ENCODE peak calls at places on chromosomes 5 and 9, in nine cellular contexts. V, X, U, O, K, R, M, T and J are unnamed samples.

GRCh38 chr9:92983984-92984589 is 36.8 kb downstream of the FGD3 start:
- DNase-seq in V (no peak), X (no peak), U (no peak), O (no peak), K (peak), R (no peak), M (no peak), T (no peak), J (no peak)

GRCh38 chr9:100099722-100100042 is 639 bp downstream of the INVS start:
- DNase-seq in V (no peak), X (no peak), U (no peak), O (no peak), K (no peak), R (peak), M (no peak), T (no peak), J (no peak)

GRCh38 chr9:115849679-115850412 is 303.7 kb upstream of the PAPPA start:
- DNase-seq in V (no peak), X (no peak), U (no peak), O (no peak), K (no peak), R (no peak), M (peak), T (no peak), J (no peak)

GRCh38 chr9:92055624-92056023 is 59.6 kb downstream of the SPTLC1 start:
- DNase-seq in V (no peak), X (no peak), U (no peak), O (no peak), K (no peak), R (no peak), M (no peak), T (no peak), J (no peak)

GRCh38 chr9:91234523-91234922 is 127.2 kb downstream of the AUH start:
- DNase-seq in V (no peak), X (no peak), U (no peak), O (no peak), K (no peak), R (no peak), M (no peak), T (no peak), J (no peak)

GRCh38 chr9:21991039-21991959 is 2.9 kb downstream of the CDKN2A start:
- DNase-seq in V (no peak), X (no peak), U (no peak), O (no peak), K (no peak), R (no peak), M (no peak), T (no peak), J (no peak)

GRCh38 chr5:59724482-59725392 is 168.8 kb downstream of the PDE4D start:
- DNase-seq in V (no peak), X (peak), U (no peak), O (no peak), K (peak), R (no peak), M (no peak), T (peak), J (no peak)

GRCh38 chr5:77973253-77973609 is 197.1 kb upstream of the TBCA start:
- DNase-seq in V (no peak), X (no peak), U (no peak), O (no peak), K (no peak), R (no peak), M (no peak), T (no peak), J (peak)

GRCh38 chr9:136049451-136050265 is 45.4 kb downstream of the NACC2 start:
- DNase-seq in V (peak), X (no peak), U (peak), O (no peak), K (no peak), R (no peak), M (no peak), T (no peak), J (no peak)

GRCh38 chr5:100623719-100624118 is 88.5 kb downstream of the FAM174A start:
- DNase-seq in V (no peak), X (no peak), U (no peak), O (no peak), K (peak), R (no peak), M (no peak), T (no peak), J (no peak)

GRCh38 chr5:140168371-140168770 is 6.6 kb upstream of the CYSTM1 start:
- DNase-seq in V (no peak), X (no peak), U (no peak), O (no peak), K (no peak), R (no peak), M (no peak), T (no peak), J (no peak)

GRCh38 chr5:140165921-140166270 is 9.1 kb upstream of the CYSTM1 start:
- DNase-seq in V (peak), X (no peak), U (no peak), O (no peak), K (no peak), R (no peak), M (no peak), T (no peak), J (no peak)

GRCh38 chr5:140165101-140165920 is 9.7 kb upstream of the CYSTM1 start:
- DNase-seq in V (peak), X (no peak), U (no peak), O (no peak), K (peak), R (no peak), M (no peak), T (peak), J (no peak)

GRCh38 chr5:140169410-140169809 is 5.6 kb upstream of the CYSTM1 start:
- DNase-seq in V (no peak), X (no peak), U (no peak), O (no peak), K (peak), R (no peak), M (no peak), T (no peak), J (no peak)

DNA sequence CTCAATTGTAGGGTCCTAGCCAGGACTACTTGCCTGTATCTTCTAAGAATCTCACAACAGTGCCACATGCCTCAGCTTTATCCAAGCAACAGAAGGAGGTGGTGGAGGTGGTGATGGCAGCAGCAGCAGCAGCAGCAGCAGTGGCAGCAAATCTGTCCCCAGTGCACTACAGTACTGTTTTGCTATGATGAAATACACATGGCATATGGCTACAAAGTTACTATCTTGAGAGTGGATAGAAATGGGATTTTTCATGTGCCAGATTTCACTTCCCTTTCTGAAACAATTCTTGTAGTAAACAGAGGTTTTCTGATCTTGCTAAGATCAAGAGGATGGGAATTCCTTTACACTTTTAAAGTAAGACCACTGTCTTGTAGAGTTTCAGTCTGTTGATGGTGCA is 8.1 kb upstream of the CYSTM1 start:
- DNase-seq in V (peak), X (no peak), U (no peak), O (no peak), K (no peak), R (no peak), M (no peak), T (no peak), J (no peak)
- TF ChIP-seq POLR2A in V (no peak), X (no peak), U (no peak), O (no peak), K (no peak), R (no peak), M (no peak), T (no peak), J (no peak)

GRCh38 chr5:108747111-108748009 is at the start of gene FER:
- DNase-seq in V (no peak), X (peak), U (no peak), O (no peak), K (peak), R (peak), M (peak), T (peak), J (peak)
- TF ChIP-seq POLR2A in V (no peak), X (no peak), U (no peak), O (peak), K (no peak), R (no peak), M (peak), T (no peak), J (no peak)

GRCh38 chr9:112750111-112750766 is at the start of gene SNX30:
- DNase-seq in V (peak), X (peak), U (peak), O (peak), K (peak), R (peak), M (peak), T (peak), J (peak)

GRCh38 chr9:112751059-112751795 is 667 bp downstream of the SNX30 start:
- DNase-seq in V (peak), X (peak), U (peak), O (peak), K (peak), R (peak), M (no peak), T (peak), J (no peak)

GRCh38 chr9:112748041-112748440 is 2.5 kb upstream of the SNX30 start:
- DNase-seq in V (peak), X (no peak), U (no peak), O (no peak), K (no peak), R (no peak), M (no peak), T (no peak), J (no peak)

GRCh38 chr9:112752334-112753110 is 2.0 kb downstream of the SNX30 start:
- DNase-seq in V (peak), X (no peak), U (no peak), O (no peak), K (no peak), R (no peak), M (no peak), T (no peak), J (no peak)

DNA sequence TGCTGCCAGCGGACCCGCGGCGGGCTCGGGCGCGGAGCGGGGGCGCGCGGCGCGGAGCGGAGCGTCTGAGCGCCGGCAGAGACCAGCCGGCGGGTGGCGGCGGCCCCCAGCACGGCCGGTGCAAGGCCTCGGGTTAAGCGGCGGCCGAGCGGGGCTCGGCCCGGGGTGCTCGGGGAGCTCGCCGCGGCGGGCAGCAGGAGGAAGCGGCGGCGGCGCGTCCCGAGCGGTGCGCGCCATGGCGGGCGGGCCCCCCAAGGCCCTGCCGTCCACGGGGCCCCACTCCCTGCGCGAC is 153 bp downstream of the SNX30 start:
- DNase-seq in V (no peak), X (no peak), U (no peak), O (no peak), K (no peak), R (no peak), M (no peak), T (no peak), J (no peak)
- TF ChIP-seq POLR2A in V (no peak), X (no peak), U (no peak), O (no peak), K (no peak), R (no peak), M (no peak), T (no peak), J (no peak)

DNA sequence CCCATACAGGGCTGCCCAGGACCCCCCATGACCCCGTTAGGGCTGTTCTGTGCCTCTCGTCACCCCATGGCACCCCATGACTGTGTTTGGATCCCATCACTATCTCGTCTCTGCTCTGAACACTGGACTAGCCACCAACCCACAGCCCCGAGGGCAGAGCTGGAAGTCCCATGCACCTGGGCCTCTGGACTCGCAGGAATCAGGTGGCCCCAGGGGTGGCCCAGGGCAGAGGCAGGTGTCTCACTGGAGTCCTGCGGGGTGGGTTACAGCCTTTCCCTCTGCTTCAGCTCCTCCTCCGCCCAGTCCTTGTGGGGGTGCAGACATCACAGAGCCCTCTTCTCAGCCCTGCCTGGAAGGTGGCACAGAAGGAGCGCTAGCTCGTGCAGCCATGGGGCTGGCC is 79.7 kb downstream of the COL5A1 start:
- DNase-seq in V (no peak), X (no peak), U (peak), O (no peak), K (no peak), R (no peak), M (no peak), T (no peak), J (peak)
- TF ChIP-seq POLR2A in V (no peak), X (no peak), U (no peak), O (no peak), K (no peak), R (no peak), M (no peak), T (no peak), J (no peak)